ENCODE peak calls at places on chromosomes 12 and 14, in seven cellular contexts. U is K562, N is IMR-90, E is sigmoid colon, J is right lobe of liver, W is gastrocnemius medialis, D is tibial nerve. V is an unnamed sample. For H3K4me1, the result is how much of the 10 kb centered on the place peaks cover.

GRCh38 chr12:91948504-91948903 is 197.1 kb downstream of the BTG1 start:
- DNase-seq in W (no peak), D (no peak), N (no peak), J (no peak), U (peak), E (no peak), V (no peak)

GRCh38 chr12:47124451-47124850 is 44.7 kb upstream of the AMIGO2 start:
- DNase-seq in J (no peak), W (no peak), D (no peak), N (peak), U (no peak), E (no peak), V (no peak)

GRCh38 chr14:60090864-60091519 is 731 bp upstream of the PCNX4 start:
- DNase-seq in E (peak), J (peak), N (peak), U (peak), W (peak), D (peak), V (peak)

GRCh38 chr12:118102070-118102469 is 1.7 kb downstream of the VSIG10 start:
- DNase-seq in W (peak), D (no peak), E (no peak), J (no peak), U (no peak), N (peak), V (peak)

GRCh38 chr14:100652739-100653138 is 65.5 kb upstream of the BEGAIN start:
- DNase-seq in E (no peak), D (no peak), J (no peak), U (no peak), W (no peak), N (no peak), V (no peak)

GRCh38 chr12:76455582-76456345 is 103.8 kb downstream of the OSBPL8 start:
- DNase-seq in J (no peak), D (no peak), E (no peak), U (peak), W (no peak), N (peak), V (no peak)

GRCh38 chr14:99427632-99428315 is 52.9 kb downstream of the SETD3 start:
- DNase-seq in U (no peak), J (no peak), N (peak), W (no peak), E (no peak), D (no peak), V (no peak)

GRCh38 chr14:79608426-79608825 is 602.9 kb downstream of the DIO2 start:
- DNase-seq in W (no peak), D (no peak), J (no peak), U (no peak), E (no peak), N (no peak), V (no peak)

GRCh38 chr12:69052613-69053408 is 119.8 kb upstream of the CPM start:
- DNase-seq in U (no peak), D (no peak), W (no peak), N (peak), E (no peak), J (no peak), V (peak)

GRCh38 chr12:40565029-40565633 is 127.1 kb upstream of the CNTN1 start:
- DNase-seq in E (no peak), W (no peak), D (no peak), J (no peak), N (no peak), U (no peak), V (no peak)

GRCh38 chr12:111424793-111425251 is 19.1 kb downstream of the SH2B3 start:
- DNase-seq in E (no peak), J (no peak), U (no peak), D (no peak), N (no peak), W (no peak), V (no peak)

GRCh38 chr12:56189336-56189917 is at the start of gene SMARCC2:
- DNase-seq in E (peak), W (peak), J (peak), U (peak), N (peak), D (peak), V (peak)

GRCh38 chr12:56190695-56191155 is 1.4 kb upstream of the SMARCC2 start:
- DNase-seq in J (no peak), N (no peak), D (no peak), E (no peak), W (no peak), U (no peak), V (no peak)

GRCh38 chr12:56188116-56188785 is 1.0 kb downstream of the SMARCC2 start:
- DNase-seq in W (no peak), E (no peak), N (no peak), J (no peak), D (no peak), U (no peak), V (no peak)

GRCh38 chr12:56188786-56189335 is 422 bp downstream of the SMARCC2 start:
- DNase-seq in W (no peak), U (peak), D (peak), J (peak), N (no peak), E (peak), V (no peak)

GRCh38 chr12:56189918-56190694 is 823 bp upstream of the SMARCC2 start:
- DNase-seq in W (peak), D (peak), J (peak), U (peak), N (peak), E (peak), V (peak)
- TF ChIP-seq POLR2A in W (no peak), D (no peak), J (no peak), U (peak), N (no peak), E (no peak), V (no peak)

GRCh38 chr14:69698572-69698971 is 68.4 kb upstream of the SRSF5 start:
- DNase-seq in N (no peak), U (no peak), J (no peak), E (no peak), D (no peak), W (no peak), V (no peak)

GRCh38 chr14:69694730-69695663 is 71.9 kb upstream of the SRSF5 start:
- DNase-seq in J (no peak), U (peak), E (no peak), W (no peak), N (peak), D (no peak), V (no peak)

GRCh38 chr14:69693823-69694729 is 72.9 kb upstream of the SRSF5 start:
- DNase-seq in U (peak), J (no peak), D (no peak), E (no peak), W (no peak), N (no peak), V (peak)

GRCh38 chr14:69696633-69697557 is 70.0 kb upstream of the SRSF5 start:
- DNase-seq in N (no peak), E (no peak), U (peak), D (no peak), W (no peak), J (no peak), V (no peak)

GRCh38 chr14:69695664-69696527 is 71.0 kb upstream of the SRSF5 start:
- DNase-seq in N (peak), J (no peak), U (peak), W (no peak), D (no peak), E (no peak), V (peak)
- H3K4me1 ChIP-seq in N (under half), J (half or more), U (half or more), W (half or more), D (under half), E (half or more), V (half or more)

GRCh38 chr12:124906606-124907261 is 7.7 kb downstream of the UBC start:
- DNase-seq in W (peak), N (peak), D (peak), J (peak), U (peak), E (peak), V (peak)

GRCh38 chr12:124914392-124915248 is at the start of gene UBC:
- DNase-seq in U (peak), E (peak), D (peak), W (peak), N (peak), J (peak), V (peak)

GRCh38 chr12:124913474-124914391 is 717 bp downstream of the UBC start:
- DNase-seq in W (peak), J (peak), D (peak), U (peak), E (peak), N (peak), V (peak)

GRCh38 chr12:124910561-124911478 is 3.6 kb downstream of the UBC start:
- DNase-seq in D (no peak), J (no peak), W (peak), U (no peak), N (peak), E (no peak), V (no peak)

GRCh38 chr12:124909831-124910560 is 4.5 kb downstream of the UBC start:
- DNase-seq in E (no peak), W (peak), N (peak), D (no peak), U (no peak), J (no peak), V (peak)
- TF ChIP-seq POLR2A in E (no peak), W (no peak), N (no peak), D (no peak), U (no peak), J (no peak), V (no peak)

GRCh38 chr12:53219956-53220856 is 11.8 kb downstream of the RARG start:
- DNase-seq in D (peak), E (peak), W (no peak), U (peak), J (no peak), N (peak), V (peak)
- H3K4me1 ChIP-seq in D (under half), E (half or more), W (half or more), U (under half), J (under half), N (under half), V (half or more)

GRCh38 chr14:39432619-39433451 is 602 bp upstream of the FBXO33 start:
- DNase-seq in J (peak), E (peak), D (peak), U (peak), N (peak), W (peak), V (peak)
- TF ChIP-seq POLR2A in J (peak), E (peak), D (peak), U (no peak), N (no peak), W (peak), V (peak)

DNA sequence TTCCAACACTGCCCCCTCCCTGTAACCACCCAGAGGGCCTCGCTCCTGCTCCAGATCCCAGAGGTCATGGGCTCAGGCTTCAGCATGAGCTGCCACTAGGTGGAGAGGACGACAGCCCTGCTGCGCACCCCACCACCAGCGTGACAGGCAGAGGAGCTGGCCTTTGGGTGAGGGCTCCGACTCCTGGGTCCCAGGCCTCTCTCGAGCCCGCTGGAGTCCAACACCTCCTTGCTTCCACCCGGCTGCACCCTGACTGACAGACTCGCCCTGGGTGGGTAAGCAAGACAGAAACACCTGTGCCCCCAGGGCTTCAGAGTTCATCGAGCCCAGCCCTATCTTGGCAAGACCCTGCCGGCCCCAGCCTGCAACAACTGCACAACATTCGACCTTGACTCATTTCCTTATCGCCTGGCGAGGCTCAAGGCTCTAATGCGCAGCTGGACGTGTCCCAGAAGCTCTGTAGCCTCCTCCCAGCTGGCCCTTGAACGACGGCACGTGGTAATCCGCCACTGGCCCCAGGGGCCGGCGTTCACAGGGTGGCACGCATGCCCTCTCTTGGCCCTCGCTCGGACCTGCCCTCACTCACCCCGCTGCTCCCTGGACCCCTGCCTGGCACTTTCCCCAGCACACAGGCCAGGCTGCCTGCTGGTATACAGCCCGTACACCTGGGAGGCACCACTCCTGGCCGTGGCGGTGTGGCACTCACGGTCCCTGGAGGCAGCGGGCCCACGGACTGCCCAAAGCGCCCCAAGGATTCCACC is 28.0 kb downstream of the VPS37B start:
- DNase-seq in W (no peak), D (no peak), E (peak), J (peak), N (no peak), U (peak), V (peak)
- H3K4me1 ChIP-seq in W (under half), D (under half), E (under half), J (half or more), N (under half), U (under half), V (half or more)

GRCh38 chr12:9897524-9897923 is 16.2 kb downstream of the KLRF2 start:
- DNase-seq in U (no peak), J (no peak), E (no peak), W (no peak), N (no peak), D (no peak), V (no peak)

GRCh38 chr12:9900930-9901329 is 19.6 kb downstream of the KLRF2 start:
- DNase-seq in D (no peak), W (no peak), E (no peak), N (no peak), J (no peak), U (no peak), V (no peak)

GRCh38 chr12:9899209-9899608 is 17.9 kb downstream of the KLRF2 start:
- DNase-seq in D (no peak), W (no peak), U (no peak), N (no peak), J (no peak), E (no peak), V (no peak)

GRCh38 chr12:9895215-9895971 is 14.1 kb downstream of the KLRF2 start:
- DNase-seq in E (no peak), J (no peak), N (no peak), D (no peak), W (no peak), U (peak), V (no peak)
- TF ChIP-seq POLR2A in E (no peak), J (no peak), N (no peak), D (no peak), W (no peak), U (no peak), V (no peak)

GRCh38 chr14:54046250-54046649 is 89.6 kb upstream of the BMP4 start:
- DNase-seq in J (no peak), N (no peak), W (no peak), U (no peak), D (no peak), E (no peak), V (no peak)
- H3K4me1 ChIP-seq in J (under half), N (under half), W (under half), U (under half), D (under half), E (under half), V (under half)

V was measured in body of pancreas.